ENCODE peak calls at places on chromosomes 5 and 9, in six cellular contexts. F is HepG2, R is HCT116, X is K562, P is GM23338, H is GM12878. T is an unnamed sample.

GRCh38 chr5:75961814-75962213 is 121.4 kb upstream of the SV2C start:
- DNase-seq in F (no peak), R (no peak), X (no peak), P (no peak), H (no peak), T (no peak)

GRCh38 chr5:132426525-132427138 is 57.1 kb downstream of the SLC22A5 start:
- DNase-seq in F (peak; percentile 58), R (no peak), X (peak; percentile 91), P (peak; percentile 73), H (no peak), T (peak; percentile 80)

GRCh38 chr5:10797246-10797645 is 36.2 kb upstream of the DAP start:
- DNase-seq in F (no peak), R (no peak), X (no peak), P (no peak), H (no peak), T (no peak)

GRCh38 chr5:34692781-34693180 is 36.7 kb downstream of the RAI14 start:
- DNase-seq in F (no peak), R (no peak), X (no peak), P (no peak), H (no peak), T (no peak)

GRCh38 chr5:135324897-135325650 is 74.0 kb downstream of the MACROH2A1 start:
- DNase-seq in F (peak; percentile 87), R (no peak), X (peak; percentile 33), P (no peak), H (no peak), T (no peak)

GRCh38 chr5:125976421-125977060 is 446.7 kb upstream of the GRAMD2B start:
- DNase-seq in F (no peak), R (no peak), X (no peak), P (no peak), H (no peak), T (no peak)

GRCh38 chr5:165525268-165525667 is 2019.8 kb downstream of the MAT2B start:
- DNase-seq in F (no peak), R (no peak), X (no peak), P (no peak), H (no peak), T (no peak)

GRCh38 chr5:160105686-160106085 is 13.6 kb downstream of the PWWP2A start:
- DNase-seq in F (no peak), R (no peak), X (no peak), P (no peak), H (peak; percentile 61), T (no peak)

GRCh38 chr5:82793808-82794419 is 283.3 kb downstream of the TMEM167A start:
- DNase-seq in F (peak; percentile 21), R (peak; percentile 26), X (peak; percentile 39), P (peak; percentile 78), H (no peak), T (peak; percentile 53)

GRCh38 chr9:88060746-88061145 is 77.5 kb downstream of the SPATA31C2 start:
- DNase-seq in F (no peak), R (no peak), X (no peak), P (no peak), H (no peak), T (no peak)

GRCh38 chr9:114412057-114412683 is 24.4 kb upstream of the AKNA start:
- DNase-seq in F (no peak), R (no peak), X (no peak), P (no peak), H (no peak), T (no peak)

GRCh38 chr5:176787676-176788075 is 22.7 kb upstream of the UNC5A start:
- DNase-seq in F (no peak), R (peak; percentile 15), X (peak; percentile 67), P (no peak), H (no peak), T (no peak)

GRCh38 chr9:96486351-96487029 is 36.5 kb downstream of the HABP4 start:
- DNase-seq in F (no peak), R (no peak), X (no peak), P (no peak), H (no peak), T (no peak)

GRCh38 chr5:142888469-142889085 is 118.4 kb downstream of the ARHGAP26 start:
- DNase-seq in F (peak; percentile 61), R (no peak), X (peak; percentile 43), P (peak; percentile 77), H (no peak), T (peak; percentile 55)

GRCh38 chr9:117825609-117826347 is 121.6 kb downstream of the TLR4 start:
- DNase-seq in F (no peak), R (no peak), X (no peak), P (no peak), H (peak; percentile 40), T (no peak)

DNA sequence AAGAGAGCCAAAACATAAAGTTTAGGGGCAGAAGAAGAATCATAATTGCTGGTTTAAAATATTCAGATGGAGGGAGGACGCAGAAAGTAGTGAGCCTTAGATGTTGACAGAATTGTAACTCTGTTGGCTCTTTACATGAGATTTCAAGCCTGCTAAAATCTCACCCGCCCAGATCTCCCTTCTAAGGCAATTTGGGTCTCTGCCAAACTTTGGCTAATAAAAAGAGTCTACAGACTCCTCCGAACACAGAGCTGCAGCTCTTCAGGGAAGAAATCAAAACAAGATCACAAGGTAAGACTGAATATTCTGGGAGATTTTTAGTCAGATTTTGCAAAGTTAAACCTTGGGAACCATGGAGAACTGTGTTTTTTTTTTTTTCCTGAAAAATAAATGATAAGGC is at the start of gene IL33:
- DNase-seq in F (no peak), R (no peak), X (no peak), P (no peak), H (no peak), T (peak; percentile 72)
- TF ChIP-seq POLR2AphosphoS5 in F (no peak), R (no peak), X (no peak), P (no peak), H (no peak), T (no peak)

DNA sequence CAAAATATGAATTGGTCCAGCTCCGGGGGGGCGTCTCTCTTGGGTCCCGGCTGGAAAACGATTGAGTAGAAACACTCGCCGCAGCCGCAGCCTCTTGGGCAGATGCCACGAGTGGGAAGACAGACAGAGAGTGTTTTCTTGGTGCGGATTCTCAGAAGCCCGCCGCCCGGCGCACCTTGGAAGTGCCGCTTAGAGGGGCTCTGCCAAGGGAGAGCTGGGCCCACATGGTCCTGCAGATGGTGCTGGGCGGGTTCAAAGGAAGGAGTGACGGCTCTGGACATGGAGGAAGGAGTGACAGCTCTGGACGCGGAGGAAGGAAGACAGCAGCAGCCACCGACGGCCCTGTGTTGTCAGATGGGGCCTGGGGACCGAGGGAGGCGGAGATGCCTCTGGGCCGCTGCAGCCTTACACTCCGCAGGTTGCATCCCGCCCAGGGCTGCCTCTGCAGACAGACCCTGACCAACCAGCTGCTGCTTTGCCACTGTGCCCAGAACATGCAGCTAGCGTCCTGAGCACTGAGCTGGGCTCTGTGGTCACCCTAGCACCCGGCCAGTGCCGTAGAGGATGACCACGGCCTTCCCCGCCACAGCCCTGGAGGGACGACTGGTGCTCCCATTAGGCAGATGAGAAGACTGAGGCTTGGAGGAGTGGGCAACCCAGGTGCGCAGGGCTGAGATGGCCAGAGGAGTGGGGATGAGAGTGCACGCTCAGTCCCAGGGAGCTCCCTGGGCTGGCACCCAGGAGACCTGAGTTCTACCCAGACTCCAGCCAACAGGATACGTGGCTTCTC is 20.8 kb upstream of the QRFP start:
- DNase-seq in F (no peak), R (no peak), X (peak; percentile 68), P (no peak), H (no peak), T (no peak)
- TF ChIP-seq EZH2 in F (no peak), R (no peak), X (no peak), P (no peak), H (no peak), T (no peak)

GRCh38 chr5:75331-76320 is 16.3 kb upstream of the PLEKHG4B start:
- DNase-seq in F (no peak), R (no peak), X (no peak), P (no peak), H (no peak), T (no peak)
- TF ChIP-seq POLR2AphosphoS5 in F (no peak), R (no peak), X (no peak), P (no peak), H (no peak), T (no peak)

DNA sequence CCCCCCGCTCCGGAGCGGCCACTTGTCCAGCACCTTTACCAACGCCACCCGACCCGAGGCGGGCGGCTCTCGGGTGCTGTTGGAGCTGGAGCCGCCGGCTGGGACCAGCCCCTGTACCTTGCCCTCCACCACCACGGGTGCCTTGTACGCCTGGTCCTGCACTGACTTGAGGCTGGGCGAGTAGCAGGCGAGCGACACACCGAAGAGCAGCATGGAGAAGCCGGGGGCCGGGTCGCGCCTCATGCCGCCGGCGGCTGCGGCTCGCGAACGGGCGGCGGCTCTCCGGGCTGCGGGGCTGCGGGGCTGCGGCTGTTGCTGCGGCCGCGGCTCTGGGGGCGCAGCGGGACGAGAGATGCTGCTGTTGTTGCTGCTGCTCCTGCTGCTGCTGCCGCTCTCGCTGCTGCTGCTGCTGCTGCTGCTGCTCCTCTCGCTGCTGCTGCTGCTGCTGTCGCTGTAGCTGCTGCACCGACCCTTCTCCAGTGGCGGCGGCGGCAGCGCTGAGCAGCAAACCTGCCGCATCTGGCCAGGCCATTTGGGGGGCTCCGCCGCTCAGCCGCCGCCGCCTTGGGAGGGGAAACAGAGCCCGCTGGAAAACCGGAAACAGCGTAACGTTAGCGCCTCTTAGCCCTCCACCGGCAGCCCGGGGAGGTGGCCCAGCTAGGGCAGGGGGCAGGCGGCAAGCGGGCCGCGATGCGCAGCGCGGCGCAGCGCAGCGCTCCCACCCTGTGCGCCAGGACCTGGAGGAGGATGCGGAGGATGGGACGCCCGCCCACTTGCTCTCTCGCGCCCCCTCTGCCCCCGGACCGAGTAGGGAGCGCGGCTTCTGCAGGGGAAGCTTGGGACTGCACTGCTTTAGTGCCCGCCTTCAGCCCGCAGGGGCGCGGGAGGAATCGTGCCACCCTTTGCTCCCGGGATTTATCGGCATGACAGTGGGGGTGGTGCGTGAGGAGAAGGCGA is at the start of gene NRG2:
- DNase-seq in F (peak; percentile 49), R (peak; percentile 24), X (peak; percentile 56), P (peak; percentile 91), H (no peak), T (peak; percentile 65)
- TF ChIP-seq EZH2 in F (no peak), R (no peak), X (no peak), P (peak; percentile 82), H (no peak), T (peak; percentile 59)

T was measured in endothelial cell of umbilical vein.